ENCODE peak calls at places on chromosome 6, in eight cellular contexts. N is GM13977, P is Calu3, J is choroid plexus epithelial cell, D is mammary epithelial cell, W is astrocyte, G is mucosa of descending colon, X is K562. E is an unnamed sample.

GRCh38 chr6:129748212-129748900 is 38.4 kb upstream of the ARHGAP18 start:
- DNase-seq in G (peak), P (peak), W (peak), N (peak), J (peak), D (peak), X (peak), E (peak)

GRCh38 chr6:121503633-121504032 is 68.2 kb downstream of the GJA1 start:
- DNase-seq in P (no peak), D (no peak), X (no peak), G (no peak), J (peak), W (peak), N (no peak), E (no peak)

GRCh38 chr6:15147827-15148226 is 98.0 kb upstream of the JARID2 start:
- DNase-seq in X (no peak), P (no peak), D (no peak), W (no peak), N (no peak), G (no peak), J (no peak), E (no peak)

GRCh38 chr6:12813321-12813720 is 96.8 kb downstream of the PHACTR1 start:
- DNase-seq in W (peak), J (no peak), G (no peak), N (no peak), X (no peak), P (no peak), D (no peak), E (no peak)

GRCh38 chr6:73585566-73586415 is 65.0 kb upstream of the EEF1A1 start:
- DNase-seq in P (peak), J (peak), N (peak), D (peak), G (peak), W (peak), X (peak), E (peak)

GRCh38 chr6:151765444-151765886 is 42.0 kb upstream of the ESR1 start:
- DNase-seq in J (peak), X (peak), P (peak), N (peak), W (peak), G (peak), D (peak), E (peak)

GRCh38 chr6:98839788-98840361 is 5.5 kb downstream of the POU3F2 start:
- DNase-seq in W (peak), P (no peak), D (no peak), N (no peak), G (no peak), X (peak), J (peak), E (no peak)

GRCh38 chr6:51654647-51655046 is 432.8 kb downstream of the PKHD1 start:
- DNase-seq in P (no peak), W (no peak), N (no peak), G (no peak), X (no peak), D (peak), J (no peak), E (no peak)

GRCh38 chr6:125899726-125900182 is 56.8 kb upstream of the HINT3 start:
- DNase-seq in D (no peak), X (no peak), N (no peak), G (no peak), P (peak), W (no peak), J (no peak), E (no peak)

GRCh38 chr6:57173886-57174510 is 1.9 kb downstream of the BAG2 start:
- DNase-seq in J (peak), X (peak), P (peak), G (no peak), D (peak), N (no peak), W (peak), E (no peak)

GRCh38 chr6:34723203-34723602 is 26.6 kb upstream of the ILRUN start:
- DNase-seq in D (no peak), P (no peak), W (no peak), G (no peak), N (no peak), X (peak), J (peak), E (no peak)

GRCh38 chr6:163490826-163491577 is 76.5 kb downstream of the QKI start:
- DNase-seq in N (no peak), J (peak), G (peak), W (peak), P (peak), X (no peak), D (peak), E (no peak)

GRCh38 chr6:130725551-130725950 is 101.7 kb upstream of the SMLR1 start:
- DNase-seq in X (no peak), W (no peak), G (no peak), J (no peak), N (no peak), D (peak), P (no peak), E (no peak)

GRCh38 chr6:104207635-104208034 is 652.1 kb downstream of the HACE1 start:
- DNase-seq in D (no peak), X (no peak), W (no peak), G (no peak), J (no peak), N (no peak), P (no peak), E (no peak)

GRCh38 chr6:144158133-144158532 is 7.8 kb downstream of the STX11 start:
- DNase-seq in J (peak), D (peak), G (no peak), X (no peak), P (no peak), N (no peak), W (peak), E (no peak)

GRCh38 chr6:166456360-166457156 is 73.8 kb upstream of the MPC1 start:
- DNase-seq in D (no peak), X (no peak), G (peak), W (peak), P (peak), N (peak), J (peak), E (peak)

GRCh38 chr6:18317850-18318249 is 53.5 kb upstream of the DEK start:
- DNase-seq in X (no peak), P (no peak), N (no peak), W (no peak), D (no peak), G (no peak), J (no peak), E (no peak)

GRCh38 chr6:85157266-85157665 is 292.6 kb upstream of the NT5E start:
- DNase-seq in X (no peak), W (no peak), J (no peak), N (no peak), P (no peak), D (no peak), G (no peak), E (no peak)

GRCh38 chr6:21185849-21186478 is 407.6 kb upstream of the SOX4 start:
- DNase-seq in G (no peak), N (no peak), P (no peak), X (no peak), J (no peak), D (no peak), W (no peak), E (no peak)

GRCh38 chr6:108699290-108700041 is 138.7 kb downstream of the FOXO3 start:
- DNase-seq in X (no peak), P (no peak), J (peak), G (no peak), D (no peak), N (no peak), W (no peak), E (no peak)

GRCh38 chr6:16840291-16840690 is 79.0 kb upstream of the ATXN1 start:
- DNase-seq in G (no peak), D (no peak), W (no peak), N (peak), X (no peak), P (no peak), J (no peak), E (peak)

GRCh38 chr6:142542704-142543233 is 241.0 kb downstream of the ADGRG6 start:
- DNase-seq in J (peak), P (no peak), N (no peak), G (peak), D (peak), X (peak), W (peak), E (no peak)

GRCh38 chr6:37695857-37696219 is 1.8 kb downstream of the MDGA1 start:
- DNase-seq in P (no peak), G (no peak), W (peak), J (no peak), X (no peak), D (peak), N (no peak), E (no peak)

GRCh38 chr6:37698264-37699137 is 818 bp upstream of the MDGA1 start:
- DNase-seq in D (peak), X (peak), W (peak), P (peak), N (peak), J (peak), G (no peak), E (peak)

GRCh38 chr6:37695273-37695672 is 2.4 kb downstream of the MDGA1 start:
- DNase-seq in N (no peak), G (no peak), P (no peak), J (no peak), W (no peak), D (no peak), X (no peak), E (no peak)

GRCh38 chr6:37696220-37696840 is 1.4 kb downstream of the MDGA1 start:
- DNase-seq in G (no peak), J (peak), D (peak), N (peak), W (peak), P (no peak), X (no peak), E (peak)

DNA sequence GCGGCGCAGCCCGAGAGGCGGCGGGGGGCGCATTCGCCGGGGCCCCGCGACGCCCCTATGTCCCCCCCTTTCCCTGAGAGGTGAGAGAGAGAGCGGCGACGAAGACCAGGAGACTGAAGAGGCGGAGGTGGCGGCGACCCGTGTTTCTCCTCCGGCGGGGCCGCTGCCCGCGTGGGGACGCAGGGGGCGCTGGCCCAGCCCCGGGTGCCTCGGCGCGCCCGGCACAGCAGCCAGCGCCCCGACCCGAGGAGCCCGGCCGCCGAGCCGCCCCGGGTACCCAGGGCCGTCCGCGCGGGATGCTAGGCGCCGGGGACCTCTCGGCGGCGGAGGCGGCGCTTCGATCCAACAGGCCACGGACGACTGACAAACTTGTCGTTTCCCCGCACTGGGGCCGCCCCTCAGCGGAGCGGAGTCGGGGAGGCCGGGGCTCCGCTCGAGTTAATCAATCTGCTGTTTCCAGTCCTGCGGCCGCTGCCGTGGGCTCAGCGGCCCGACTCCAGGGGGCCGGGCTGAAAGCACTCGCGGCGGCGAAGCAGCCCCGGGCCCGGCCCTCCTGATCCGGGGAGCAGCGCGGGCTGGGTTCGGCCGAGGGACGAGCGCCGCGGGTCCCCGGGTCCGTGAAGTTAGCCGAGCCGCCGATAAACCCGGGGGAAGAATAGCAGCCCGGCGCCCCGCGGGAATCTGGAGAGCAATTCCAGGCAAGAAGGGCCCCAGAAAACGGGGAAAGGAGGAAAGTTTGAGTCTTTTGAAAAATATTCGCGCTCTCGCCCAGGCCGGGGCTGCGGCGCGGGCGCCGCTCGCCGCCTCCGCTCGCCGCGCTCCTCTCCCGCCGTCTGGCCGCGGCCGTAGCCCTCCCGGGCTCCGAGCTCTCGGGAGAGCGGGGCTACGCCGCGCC is 595 bp downstream of the MDGA1 start:
- DNase-seq in X (peak), D (peak), J (peak), N (peak), G (no peak), P (peak), W (peak), E (peak)
- TF ChIP-seq CTCF in X (no peak), D (no peak), J (no peak), N (peak), G (no peak), P (peak), W (no peak), E (no peak)

GRCh38 chr6:36117639-36118549 is 12.4 kb upstream of the MAPK13 start:
- DNase-seq in X (no peak), G (no peak), P (no peak), N (no peak), W (no peak), J (no peak), D (no peak), E (no peak)
- TF ChIP-seq CTCF in X (no peak), G (no peak), P (no peak), N (no peak), W (no peak), J (no peak), D (no peak), E (no peak)

GRCh38 chr6:91781946-91782345 is 1195.1 kb upstream of the MAP3K7 start:
- DNase-seq in N (no peak), G (no peak), D (no peak), X (no peak), P (no peak), W (no peak), J (no peak), E (no peak)
- TF ChIP-seq CTCF in N (no peak), G (no peak), D (peak), X (no peak), P (no peak), W (no peak), J (no peak), E (no peak)

DNA sequence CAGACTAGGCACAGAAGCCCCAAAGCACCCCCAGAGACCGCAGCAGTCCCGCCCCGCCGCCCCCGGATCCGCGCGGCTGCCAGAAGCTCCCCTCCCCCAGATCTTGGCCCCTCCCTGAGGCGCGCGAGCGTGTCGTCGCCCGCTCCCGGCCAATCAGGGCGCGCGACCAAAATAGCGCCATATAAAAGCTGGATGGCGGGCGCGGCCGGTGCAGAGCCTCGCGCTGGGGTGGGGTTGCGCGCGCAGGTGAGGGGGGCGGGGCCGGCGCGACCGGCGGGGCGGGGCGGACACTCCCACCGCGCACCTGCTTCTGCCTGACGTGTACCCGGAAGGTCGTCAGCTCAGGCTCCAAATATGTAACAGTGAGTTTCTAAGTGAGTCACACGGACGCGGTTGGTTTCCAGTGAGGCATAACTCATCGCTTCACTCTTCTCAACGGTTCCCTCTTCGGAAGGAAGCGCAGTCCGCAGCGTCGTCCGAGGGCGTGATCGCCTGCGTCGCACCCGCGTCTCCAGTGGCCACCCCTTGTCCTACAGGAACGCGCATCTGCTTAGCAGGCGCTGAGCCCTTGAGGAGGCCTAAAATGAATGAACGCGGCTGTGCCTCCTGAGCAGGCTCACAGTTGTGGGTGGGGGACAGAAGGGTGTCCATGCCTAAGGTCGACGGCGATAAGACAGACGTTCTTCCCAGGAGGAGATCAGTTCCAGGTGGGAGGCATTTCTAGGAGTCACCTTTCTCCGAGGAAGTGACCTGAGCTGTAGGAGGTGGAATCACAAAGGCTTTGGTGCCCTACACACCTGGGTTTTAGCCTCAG is 50.6 kb upstream of the EZR start:
- DNase-seq in J (peak), P (peak), G (peak), N (peak), W (peak), D (peak), X (peak), E (peak)
- TF ChIP-seq CTCF in J (no peak), P (no peak), G (no peak), N (peak), W (peak), D (peak), X (peak), E (peak)

DNA sequence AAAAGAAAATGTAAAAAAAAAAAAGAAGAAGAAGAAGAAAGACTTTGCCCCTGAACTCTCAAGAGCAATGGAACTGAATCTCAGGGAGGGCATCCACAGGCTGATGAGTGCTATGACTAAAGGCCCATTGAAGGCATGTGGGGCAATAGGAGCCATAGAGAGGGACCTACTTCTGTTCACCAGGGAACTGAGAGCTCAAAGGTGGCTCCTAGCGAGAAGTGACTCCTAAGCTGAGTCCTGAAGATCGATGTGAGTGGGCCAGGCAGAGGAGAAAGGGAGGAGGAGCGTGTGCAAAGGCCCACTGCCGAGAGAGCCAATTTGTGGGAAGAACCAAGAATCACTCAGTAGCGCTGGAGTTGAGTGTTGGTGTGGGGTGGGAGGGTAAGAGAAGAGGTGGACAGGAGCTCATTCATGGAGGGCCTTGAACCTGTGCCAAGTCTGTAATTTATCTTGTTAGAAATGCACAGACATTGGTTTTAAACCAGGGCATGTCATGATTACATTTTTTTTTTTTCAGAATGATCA is 67.6 kb upstream of the DSP start:
- DNase-seq in N (no peak), X (no peak), G (no peak), P (no peak), W (no peak), J (no peak), D (no peak), E (no peak)
- TF ChIP-seq CTCF in N (no peak), X (no peak), G (no peak), P (no peak), W (no peak), J (no peak), D (no peak), E (no peak)

DNA sequence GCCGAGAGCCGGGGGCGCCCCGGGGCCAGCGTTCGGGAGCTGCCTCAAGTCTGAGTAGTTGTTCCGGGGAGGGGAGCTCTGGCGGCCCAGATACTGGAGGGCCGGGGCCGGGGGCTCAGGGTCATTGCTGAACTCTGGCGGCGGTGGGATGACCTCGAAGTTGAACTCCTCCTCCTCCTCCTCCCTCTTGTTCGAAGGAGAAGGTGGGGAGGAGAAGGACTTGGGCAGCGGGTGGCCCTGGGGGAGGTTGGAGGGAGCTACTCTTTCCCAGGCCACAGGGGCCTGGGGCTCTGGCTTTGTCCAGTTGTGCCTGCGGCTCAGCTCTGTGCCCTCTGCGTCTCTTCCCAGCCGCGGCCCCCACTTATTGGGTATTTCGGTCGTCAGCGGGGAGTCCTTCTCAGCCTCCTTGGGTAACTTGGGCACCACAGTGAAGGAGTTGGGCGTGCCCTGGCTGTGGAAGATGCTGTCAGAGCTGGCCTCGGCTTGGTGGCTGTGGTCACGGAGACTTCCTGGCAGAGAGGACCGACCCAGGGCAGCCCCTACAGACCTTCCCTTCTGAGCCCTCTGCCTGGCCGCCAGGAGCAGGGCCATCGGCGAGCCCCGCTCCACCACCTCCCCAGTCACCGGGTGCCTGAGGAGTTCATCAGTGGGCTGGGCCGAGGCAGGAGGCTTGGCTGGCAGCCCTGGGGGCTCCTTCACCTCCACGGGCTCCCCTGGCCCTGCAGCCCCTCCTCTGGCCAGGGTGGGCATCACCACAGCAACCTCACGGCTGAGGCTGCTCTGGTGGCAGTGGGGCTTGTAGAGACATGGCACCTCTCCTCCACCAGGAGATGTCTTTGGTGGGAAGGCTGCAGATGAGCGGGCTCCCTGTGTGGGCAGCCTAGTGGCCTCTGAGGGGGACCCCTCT is 37.4 kb downstream of the C6orf132 start:
- DNase-seq in W (no peak), G (no peak), X (peak), D (no peak), N (no peak), P (no peak), J (no peak), E (peak)
- TF ChIP-seq CTCF in W (no peak), G (no peak), X (no peak), D (no peak), N (no peak), P (peak), J (no peak), E (no peak)

DNA sequence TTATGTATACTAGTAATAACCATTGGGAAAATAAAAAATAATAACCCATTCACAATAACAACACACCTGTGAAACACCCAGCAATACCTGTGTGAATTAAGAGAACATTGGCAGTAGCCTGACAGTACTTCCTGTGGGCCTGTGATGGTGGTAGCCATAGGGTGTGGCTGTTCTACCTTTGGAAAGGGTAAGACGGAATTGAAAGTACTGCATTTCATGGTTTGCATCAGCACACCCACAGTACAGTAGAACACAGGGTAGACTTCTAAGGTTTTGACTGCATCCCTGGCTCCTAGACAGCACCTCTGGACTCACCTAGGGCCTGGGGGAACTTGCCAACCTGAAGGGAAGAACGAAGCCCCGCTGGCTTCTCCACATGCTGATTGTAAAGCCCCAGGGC is 279.8 kb downstream of the HTR1B start:
- DNase-seq in X (no peak), G (no peak), J (no peak), P (no peak), N (no peak), W (no peak), D (no peak), E (no peak)
- TF ChIP-seq CTCF in X (no peak), G (no peak), J (no peak), P (no peak), N (no peak), W (no peak), D (no peak), E (no peak)